ENCODE peak calls at places on chromosomes 12 and 14, in nine cellular contexts. One of them, this sample, is unnamed.

GRCh38 chr12:16756833-16757552 is 151.0 kb upstream of the LMO3 start:
- DNase-seq in pancreas: no peak
- DNase-seq in AG04450: no peak
- DNase-seq in IMR-90: no peak
- DNase-seq in uterus: no peak
- DNase-seq in tibial nerve: no peak
- DNase-seq in fibroblast of lung: no peak
- DNase-seq in fibroblast of pulmonary artery: no peak
- DNase-seq in Panc1: no peak
- DNase-seq in this sample: no peak

GRCh38 chr12:642633-643477 is 20.4 kb downstream of the NINJ2 start:
- DNase-seq in IMR-90: peak; percentile 34
- DNase-seq in uterus: peak; percentile 63
- DNase-seq in pancreas: peak; percentile 80
- DNase-seq in fibroblast of lung: peak; percentile 66
- DNase-seq in Panc1: no peak
- DNase-seq in AG04450: no peak
- DNase-seq in fibroblast of pulmonary artery: peak; percentile 59
- DNase-seq in tibial nerve: peak; percentile 39
- DNase-seq in this sample: peak; percentile 45

GRCh38 chr12:78120866-78121590 is 290.3 kb downstream of the NAV3 start:
- DNase-seq in fibroblast of pulmonary artery: peak; percentile 79
- DNase-seq in tibial nerve: peak; percentile 33
- DNase-seq in Panc1: no peak
- DNase-seq in uterus: no peak
- DNase-seq in fibroblast of lung: peak; percentile 82
- DNase-seq in pancreas: no peak
- DNase-seq in AG04450: no peak
- DNase-seq in IMR-90: peak; percentile 52
- DNase-seq in this sample: peak; percentile 65

GRCh38 chr12:96194901-96195844 is 998 bp downstream of the ELK3 start:
- DNase-seq in tibial nerve: peak; percentile 35
- DNase-seq in uterus: peak; percentile 70
- DNase-seq in fibroblast of pulmonary artery: peak; percentile 86
- DNase-seq in fibroblast of lung: peak; percentile 89
- DNase-seq in AG04450: peak; percentile 61
- DNase-seq in IMR-90: peak; percentile 91
- DNase-seq in pancreas: peak; percentile 29
- DNase-seq in Panc1: no peak
- DNase-seq in this sample: peak; percentile 92

GRCh38 chr12:124441443-124442190 is 125.8 kb downstream of the NCOR2 start:
- DNase-seq in uterus: no peak
- DNase-seq in fibroblast of pulmonary artery: peak; percentile 95
- DNase-seq in Panc1: no peak
- DNase-seq in fibroblast of lung: peak; percentile 87
- DNase-seq in pancreas: no peak
- DNase-seq in AG04450: peak; percentile 72
- DNase-seq in tibial nerve: no peak
- DNase-seq in IMR-90: peak; percentile 92
- DNase-seq in this sample: peak; percentile 88

GRCh38 chr12:119613319-119613936 is 19.9 kb downstream of the TMEM233 start:
- DNase-seq in fibroblast of lung: no peak
- DNase-seq in AG04450: no peak
- DNase-seq in pancreas: no peak
- DNase-seq in IMR-90: peak; percentile 3
- DNase-seq in tibial nerve: no peak
- DNase-seq in fibroblast of pulmonary artery: no peak
- DNase-seq in Panc1: peak; percentile 51
- DNase-seq in uterus: no peak
- DNase-seq in this sample: peak; percentile 53

GRCh38 chr12:13288937-13289643 is 92.6 kb downstream of the EMP1 start:
- DNase-seq in Panc1: no peak
- DNase-seq in tibial nerve: no peak
- DNase-seq in AG04450: no peak
- DNase-seq in uterus: no peak
- DNase-seq in pancreas: peak; percentile 30
- DNase-seq in fibroblast of lung: no peak
- DNase-seq in fibroblast of pulmonary artery: no peak
- DNase-seq in IMR-90: no peak
- DNase-seq in this sample: no peak

GRCh38 chr12:108078428-108078827 is 50.7 kb upstream of the WSCD2 start:
- DNase-seq in fibroblast of lung: no peak
- DNase-seq in IMR-90: no peak
- DNase-seq in AG04450: no peak
- DNase-seq in pancreas: no peak
- DNase-seq in uterus: no peak
- DNase-seq in fibroblast of pulmonary artery: no peak
- DNase-seq in Panc1: no peak
- DNase-seq in tibial nerve: no peak
- DNase-seq in this sample: no peak

GRCh38 chr12:24109381-24110039 is 160.0 kb upstream of the SOX5 start:
- DNase-seq in fibroblast of pulmonary artery: peak; percentile 38
- DNase-seq in IMR-90: peak; percentile 32
- DNase-seq in fibroblast of lung: peak; percentile 44
- DNase-seq in AG04450: no peak
- DNase-seq in tibial nerve: no peak
- DNase-seq in uterus: no peak
- DNase-seq in Panc1: no peak
- DNase-seq in pancreas: no peak
- DNase-seq in this sample: peak; percentile 43

GRCh38 chr12:51217133-51217967 is 512 bp downstream of the POU6F1 start:
- DNase-seq in fibroblast of pulmonary artery: peak; percentile 15
- DNase-seq in fibroblast of lung: no peak
- DNase-seq in Panc1: no peak
- DNase-seq in IMR-90: no peak
- DNase-seq in AG04450: no peak
- DNase-seq in tibial nerve: peak; percentile 36
- DNase-seq in uterus: peak; percentile 60
- DNase-seq in pancreas: peak; percentile 67
- DNase-seq in this sample: peak; percentile 15

GRCh38 chr14:95713596-95714371 is at the start of gene TCL1A:
- DNase-seq in fibroblast of pulmonary artery: no peak
- DNase-seq in fibroblast of lung: no peak
- DNase-seq in tibial nerve: no peak
- DNase-seq in Panc1: no peak
- DNase-seq in pancreas: no peak
- DNase-seq in AG04450: no peak
- DNase-seq in uterus: no peak
- DNase-seq in IMR-90: no peak
- DNase-seq in this sample: no peak

GRCh38 chr14:95712398-95712797 is 1.5 kb downstream of the TCL1A start:
- DNase-seq in Panc1: no peak
- DNase-seq in fibroblast of pulmonary artery: no peak
- DNase-seq in IMR-90: no peak
- DNase-seq in AG04450: no peak
- DNase-seq in uterus: no peak
- DNase-seq in fibroblast of lung: no peak
- DNase-seq in tibial nerve: no peak
- DNase-seq in pancreas: no peak
- DNase-seq in this sample: no peak

GRCh38 chr14:95707327-95707726 is 6.6 kb downstream of the TCL1A start:
- DNase-seq in fibroblast of lung: no peak
- DNase-seq in tibial nerve: no peak
- DNase-seq in Panc1: no peak
- DNase-seq in uterus: no peak
- DNase-seq in IMR-90: no peak
- DNase-seq in fibroblast of pulmonary artery: no peak
- DNase-seq in AG04450: no peak
- DNase-seq in pancreas: no peak
- DNase-seq in this sample: no peak

GRCh38 chr14:95710106-95710505 is 3.8 kb downstream of the TCL1A start:
- DNase-seq in IMR-90: no peak
- DNase-seq in Panc1: no peak
- DNase-seq in AG04450: no peak
- DNase-seq in tibial nerve: no peak
- DNase-seq in uterus: no peak
- DNase-seq in pancreas: no peak
- DNase-seq in fibroblast of pulmonary artery: no peak
- DNase-seq in fibroblast of lung: no peak
- DNase-seq in this sample: no peak

GRCh38 chr14:95711476-95712176 is 2.3 kb downstream of the TCL1A start:
- DNase-seq in IMR-90: no peak
- DNase-seq in pancreas: no peak
- DNase-seq in fibroblast of pulmonary artery: no peak
- DNase-seq in Panc1: no peak
- DNase-seq in tibial nerve: no peak
- DNase-seq in uterus: no peak
- DNase-seq in AG04450: no peak
- DNase-seq in fibroblast of lung: no peak
- DNase-seq in this sample: no peak
- H3K4me3 ChIP-seq in IMR-90: no peak overlapping the region
- H3K4me3 ChIP-seq in pancreas: no peak overlapping the region
- H3K4me3 ChIP-seq in fibroblast of pulmonary artery: no peak overlapping the region
- H3K4me3 ChIP-seq in Panc1: no peak overlapping the region
- H3K4me3 ChIP-seq in tibial nerve: no peak overlapping the region
- H3K4me3 ChIP-seq in uterus: no peak overlapping the region
- H3K4me3 ChIP-seq in AG04450: no peak overlapping the region
- H3K4me3 ChIP-seq in fibroblast of lung: no peak overlapping the region
- H3K4me3 ChIP-seq in this sample: no peak overlapping the region

GRCh38 chr14:56809262-56810215 is 740 bp downstream of the OTX2 start:
- DNase-seq in pancreas: no peak
- DNase-seq in fibroblast of pulmonary artery: no peak
- DNase-seq in Panc1: no peak
- DNase-seq in tibial nerve: no peak
- DNase-seq in IMR-90: no peak
- DNase-seq in AG04450: no peak
- DNase-seq in uterus: no peak
- DNase-seq in fibroblast of lung: no peak
- DNase-seq in this sample: no peak
- H3K4me3 ChIP-seq in pancreas: no peak overlapping the region
- H3K4me3 ChIP-seq in fibroblast of pulmonary artery: no peak overlapping the region
- H3K4me3 ChIP-seq in Panc1: no peak overlapping the region
- H3K4me3 ChIP-seq in tibial nerve: peak overlapping the region; percentile 30
- H3K4me3 ChIP-seq in IMR-90: no peak overlapping the region
- H3K4me3 ChIP-seq in AG04450: no peak overlapping the region
- H3K4me3 ChIP-seq in uterus: no peak overlapping the region
- H3K4me3 ChIP-seq in fibroblast of lung: no peak overlapping the region
- H3K4me3 ChIP-seq in this sample: no peak overlapping the region

GRCh38 chr14:24335461-24336146 is 733 bp upstream of the ADCY4 start:
- DNase-seq in fibroblast of pulmonary artery: no peak
- DNase-seq in IMR-90: no peak
- DNase-seq in pancreas: no peak
- DNase-seq in Panc1: no peak
- DNase-seq in uterus: peak; percentile 56
- DNase-seq in tibial nerve: no peak
- DNase-seq in AG04450: no peak
- DNase-seq in fibroblast of lung: no peak
- DNase-seq in this sample: no peak
- H3K4me3 ChIP-seq in fibroblast of pulmonary artery: no peak overlapping the region
- H3K4me3 ChIP-seq in IMR-90: no peak overlapping the region
- H3K4me3 ChIP-seq in pancreas: no peak overlapping the region
- H3K4me3 ChIP-seq in Panc1: no peak overlapping the region
- H3K4me3 ChIP-seq in uterus: no peak overlapping the region
- H3K4me3 ChIP-seq in tibial nerve: peak overlapping the region; percentile 47
- H3K4me3 ChIP-seq in AG04450: no peak overlapping the region
- H3K4me3 ChIP-seq in fibroblast of lung: no peak overlapping the region
- H3K4me3 ChIP-seq in this sample: no peak overlapping the region

DNA sequence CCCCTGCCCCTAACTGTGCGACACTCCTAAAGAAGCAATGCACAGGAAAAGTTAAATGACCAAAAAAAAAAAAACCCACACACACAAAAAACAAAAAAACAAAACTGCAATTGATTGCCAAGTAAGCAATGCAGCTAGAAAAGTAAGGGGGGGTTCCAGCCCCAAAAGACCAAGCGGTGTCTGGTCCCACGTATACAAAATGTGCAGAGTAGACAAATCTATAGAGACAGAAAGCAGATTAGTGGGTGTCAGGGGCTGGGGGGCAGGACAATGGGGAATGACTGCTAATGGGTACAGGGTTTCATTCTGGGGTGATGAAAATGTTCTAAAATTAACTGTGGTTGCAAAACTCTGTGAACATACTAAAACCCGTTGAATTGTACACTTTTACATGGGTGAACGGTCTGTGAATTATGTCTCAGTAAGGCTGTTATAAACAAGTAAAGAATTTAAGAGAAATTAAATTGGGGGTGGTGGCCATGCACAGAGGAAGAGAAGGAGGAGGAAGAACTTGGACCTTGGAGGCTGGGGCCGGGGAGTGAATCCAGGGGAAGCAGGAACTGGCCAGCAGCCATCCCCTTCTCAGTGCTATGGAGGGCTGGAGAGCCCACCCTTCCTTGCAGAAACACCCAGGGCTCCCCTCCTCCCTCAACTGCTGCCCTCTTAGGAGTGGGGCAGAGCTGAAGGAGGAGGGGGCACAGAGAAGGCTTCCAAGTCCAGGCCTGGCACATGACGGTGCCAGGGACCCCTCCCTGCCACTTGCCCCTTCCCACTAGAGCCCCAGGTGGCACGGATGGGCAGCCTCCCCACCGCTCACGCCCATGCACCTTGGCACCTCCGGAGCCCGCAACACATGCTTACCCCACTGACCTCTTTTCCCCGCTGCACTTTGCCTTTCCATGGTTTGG is 45.4 kb downstream of the KDM2B start:
- DNase-seq in fibroblast of pulmonary artery: no peak
- DNase-seq in IMR-90: no peak
- DNase-seq in tibial nerve: no peak
- DNase-seq in uterus: no peak
- DNase-seq in AG04450: no peak
- DNase-seq in Panc1: no peak
- DNase-seq in fibroblast of lung: no peak
- DNase-seq in pancreas: no peak
- DNase-seq in this sample: no peak
- H3K4me3 ChIP-seq in fibroblast of pulmonary artery: peak overlapping the region; percentile 49
- H3K4me3 ChIP-seq in IMR-90: no peak overlapping the region
- H3K4me3 ChIP-seq in tibial nerve: peak overlapping the region; percentile 66
- H3K4me3 ChIP-seq in uterus: peak overlapping the region; percentile 77
- H3K4me3 ChIP-seq in AG04450: peak overlapping the region; percentile 58
- H3K4me3 ChIP-seq in Panc1: peak overlapping the region; percentile 48
- H3K4me3 ChIP-seq in fibroblast of lung: peak overlapping the region; percentile 61
- H3K4me3 ChIP-seq in pancreas: no peak overlapping the region
- H3K4me3 ChIP-seq in this sample: peak overlapping the region; percentile 50

GRCh38 chr14:91127411-91127810 is 13.5 kb downstream of the DGLUCY start:
- DNase-seq in fibroblast of pulmonary artery: no peak
- DNase-seq in tibial nerve: no peak
- DNase-seq in AG04450: no peak
- DNase-seq in fibroblast of lung: no peak
- DNase-seq in Panc1: no peak
- DNase-seq in IMR-90: no peak
- DNase-seq in uterus: no peak
- DNase-seq in pancreas: peak; percentile 32
- DNase-seq in this sample: no peak
- H3K4me3 ChIP-seq in fibroblast of pulmonary artery: no peak overlapping the region
- H3K4me3 ChIP-seq in tibial nerve: no peak overlapping the region
- H3K4me3 ChIP-seq in AG04450: no peak overlapping the region
- H3K4me3 ChIP-seq in fibroblast of lung: no peak overlapping the region
- H3K4me3 ChIP-seq in Panc1: no peak overlapping the region
- H3K4me3 ChIP-seq in IMR-90: no peak overlapping the region
- H3K4me3 ChIP-seq in uterus: no peak overlapping the region
- H3K4me3 ChIP-seq in pancreas: no peak overlapping the region
- H3K4me3 ChIP-seq in this sample: no peak overlapping the region

GRCh38 chr14:100423421-100424010 is 100.4 kb downstream of the SLC25A47 start:
- DNase-seq in tibial nerve: no peak
- DNase-seq in Panc1: no peak
- DNase-seq in pancreas: no peak
- DNase-seq in IMR-90: no peak
- DNase-seq in AG04450: no peak
- DNase-seq in fibroblast of lung: no peak
- DNase-seq in uterus: no peak
- DNase-seq in fibroblast of pulmonary artery: no peak
- DNase-seq in this sample: no peak
- H3K4me3 ChIP-seq in tibial nerve: no peak overlapping the region
- H3K4me3 ChIP-seq in Panc1: no peak overlapping the region
- H3K4me3 ChIP-seq in pancreas: no peak overlapping the region
- H3K4me3 ChIP-seq in IMR-90: no peak overlapping the region
- H3K4me3 ChIP-seq in AG04450: no peak overlapping the region
- H3K4me3 ChIP-seq in fibroblast of lung: no peak overlapping the region
- H3K4me3 ChIP-seq in uterus: no peak overlapping the region
- H3K4me3 ChIP-seq in fibroblast of pulmonary artery: no peak overlapping the region
- H3K4me3 ChIP-seq in this sample: no peak overlapping the region